ENCODE peak calls at places on chromosome X, in five cellular contexts. G is A172, B is brain microvascular endothelial cell, N is IMR-90, K is Kasumi-1. H is an unnamed sample.

GRCh38 chrX:102155806-102156179 is at the start of gene BEX5:
- DNase-seq in G (no peak), B (no peak), N (no peak), K (no peak), H (peak)

GRCh38 chrX:148755111-148755510 is 254.7 kb downstream of the AFF2 start:
- DNase-seq in G (no peak), B (no peak), N (no peak), K (no peak), H (no peak)

GRCh38 chrX:70087857-70088256 is 25.6 kb downstream of the OTUD6A start:
- DNase-seq in G (no peak), B (peak), N (peak), K (no peak), H (no peak)

GRCh38 chrX:110436497-110436896 is 77.8 kb downstream of the RTL9 start:
- DNase-seq in G (no peak), B (no peak), N (no peak), K (no peak), H (no peak)

GRCh38 chrX:129777218-129777768 is 2.5 kb upstream of the SASH3 start:
- DNase-seq in G (no peak), B (no peak), N (no peak), K (peak), H (peak)

GRCh38 chrX:152817082-152817744 is 13.3 kb downstream of the CETN2 start:
- DNase-seq in G (peak), B (peak), N (peak), K (peak), H (peak)

GRCh38 chrX:49995021-49995731 is 72.8 kb downstream of the CLCN5 start:
- DNase-seq in G (peak), B (peak), N (peak), K (no peak), H (no peak)

GRCh38 chrX:118694628-118695027 is 32.8 kb upstream of the IL13RA1 start:
- DNase-seq in G (no peak), B (no peak), N (no peak), K (peak), H (peak)

GRCh38 chrX:95612350-95612749 is 1072.3 kb upstream of the DIAPH2 start:
- DNase-seq in G (no peak), B (no peak), N (no peak), K (no peak), H (no peak)

GRCh38 chrX:30313322-30313721 is 4.1 kb upstream of the NR0B1 start:
- DNase-seq in G (peak), B (no peak), N (no peak), K (no peak), H (no peak)

GRCh38 chrX:17812763-17813162 is 48.3 kb downstream of the RAI2 start:
- DNase-seq in G (no peak), B (no peak), N (no peak), K (no peak), H (no peak)

GRCh38 chrX:130144509-130144908 is 21.1 kb downstream of the AIFM1 start:
- DNase-seq in G (no peak), B (no peak), N (peak), K (no peak), H (no peak)

GRCh38 chrX:122565952-122566351 is 618.1 kb upstream of the GRIA3 start:
- DNase-seq in G (peak), B (peak), N (peak), K (no peak), H (no peak)

GRCh38 chrX:44239036-44239435 is 104.4 kb downstream of the EFHC2 start:
- DNase-seq in G (no peak), B (no peak), N (no peak), K (no peak), H (no peak)

GRCh38 chrX:49959602-49960001 is 37.2 kb downstream of the CLCN5 start:
- DNase-seq in G (no peak), B (no peak), N (no peak), K (no peak), H (no peak)

GRCh38 chrX:22424919-22425318 is 152.2 kb downstream of the CBLL2 start:
- DNase-seq in G (no peak), B (no peak), N (no peak), K (no peak), H (no peak)

GRCh38 chrX:134171661-134172587 is 65.1 kb upstream of the CCDC160 start:
- DNase-seq in G (no peak), B (no peak), N (no peak), K (no peak), H (no peak)

GRCh38 chrX:9847071-9847470 is 60.8 kb downstream of the SHROOM2 start:
- DNase-seq in G (peak), B (peak), N (peak), K (no peak), H (no peak)

GRCh38 chrX:136711147-136711546 is 63.2 kb downstream of the CD40LG start:
- DNase-seq in G (peak), B (peak), N (peak), K (peak), H (peak)

GRCh38 chrX:72268601-72269365 is 8.3 kb downstream of the RPS4X start:
- DNase-seq in G (no peak), B (peak), N (peak), K (no peak), H (no peak)

GRCh38 chrX:19964017-19964710 is 26.7 kb downstream of the BCLAF3 start:
- DNase-seq in G (peak), B (no peak), N (no peak), K (no peak), H (no peak)

GRCh38 chrX:144592036-144592435 is 655.3 kb upstream of the SPANXN1 start:
- DNase-seq in G (no peak), B (no peak), N (no peak), K (no peak), H (no peak)

GRCh38 chrX:102840871-102841705 is 96.0 kb upstream of the RAB40AL start:
- DNase-seq in G (peak), B (peak), N (peak), K (peak), H (peak)

GRCh38 chrX:149145845-149146285 is 359.2 kb downstream of the IDS start:
- DNase-seq in G (peak), B (no peak), N (no peak), K (peak), H (no peak)

GRCh38 chrX:112803060-112803459 is 37.6 kb downstream of the AMOT start:
- DNase-seq in G (no peak), B (no peak), N (no peak), K (no peak), H (no peak)

GRCh38 chrX:1606476-1606875 is 8.4 kb upstream of the ASMT start:
- DNase-seq in G (no peak), B (no peak), N (no peak), K (no peak), H (no peak)

GRCh38 chrX:107718156-107718621 is 57.4 kb downstream of the TSC22D3 start:
- DNase-seq in G (no peak), B (peak), N (peak), K (peak), H (peak)

GRCh38 chrX:99384594-99385374 is 1025.3 kb downstream of the PCDH19 start:
- DNase-seq in G (no peak), B (no peak), N (no peak), K (no peak), H (no peak)

GRCh38 chrX:93985621-93986020 is 311.6 kb downstream of the FAM133A start:
- DNase-seq in G (no peak), B (no peak), N (no peak), K (peak), H (no peak)

GRCh38 chrX:115564243-115564642 is 3.3 kb downstream of the PLS3 start:
- DNase-seq in G (no peak), B (no peak), N (peak), K (no peak), H (no peak)

GRCh38 chrX:100070334-100070849 is 339.7 kb downstream of the PCDH19 start:
- DNase-seq in G (no peak), B (no peak), N (no peak), K (no peak), H (no peak)

GRCh38 chrX:134006484-134007161 is 21.2 kb upstream of the GPC3 start:
- DNase-seq in G (no peak), B (no peak), N (no peak), K (no peak), H (no peak)

GRCh38 chrX:48854898-48855297 is 19.5 kb upstream of the PCSK1N start:
- DNase-seq in G (peak), B (no peak), N (no peak), K (peak), H (peak)

GRCh38 chrX:6120329-6120728 is 108.3 kb downstream of the NLGN4X start:
- DNase-seq in G (no peak), B (no peak), N (no peak), K (no peak), H (no peak)

GRCh38 chrX:129523076-129524055 is at the start of gene SMARCA1:
- DNase-seq in G (peak), B (peak), N (peak), K (no peak), H (no peak)

GRCh38 chrX:119672252-119672825 is 20.6 kb downstream of the SEPTIN6 start:
- DNase-seq in G (no peak), B (no peak), N (peak), K (no peak), H (no peak)

GRCh38 chrX:15500497-15500966 is at the start of gene BMX:
- DNase-seq in G (no peak), B (no peak), N (no peak), K (no peak), H (no peak)

GRCh38 chrX:69158166-69159040 is 6.8 kb downstream of the PJA1 start:
- DNase-seq in G (peak), B (peak), N (peak), K (peak), H (no peak)

GRCh38 chrX:39261446-39262147 is 460.3 kb downstream of the MID1IP1 start:
- DNase-seq in G (peak), B (peak), N (no peak), K (peak), H (peak)